ENCODE peak calls at places on chromosomes 5 and 9, in seven cellular contexts. R, G, I, S, U, F and W are unnamed samples.

GRCh38 chr9:128995791-128996190 is 32.3 kb downstream of the SH3GLB2 start:
- DNase-seq in F (no peak), S (no peak), U (no peak), I (no peak), R (no peak), G (no peak), W (no peak)

GRCh38 chr5:74063346-74063745 is 437.4 kb downstream of the ARHGEF28 start:
- DNase-seq in U (no peak), I (no peak), F (no peak), S (no peak), G (no peak), R (no peak), W (no peak)

GRCh38 chr9:77744877-77745435 is 96.8 kb upstream of the GNA14 start:
- DNase-seq in R (no peak), F (no peak), S (no peak), G (no peak), U (no peak), I (no peak), W (no peak)

GRCh38 chr9:112570731-112571167 is 84.1 kb downstream of the KIAA1958 start:
- DNase-seq in S (no peak), G (no peak), F (peak), U (peak), I (no peak), R (no peak), W (no peak)

GRCh38 chr9:94760646-94761045 is 34.1 kb downstream of the AOPEP start:
- DNase-seq in F (no peak), R (no peak), U (peak), S (no peak), G (no peak), I (no peak), W (no peak)

GRCh38 chr9:134366223-134367031 is 40.2 kb downstream of the RXRA start:
- DNase-seq in R (no peak), G (peak), I (peak), U (no peak), S (peak), F (peak), W (no peak)

GRCh38 chr9:82167296-82167695 is 178.7 kb downstream of the SPATA31D1 start:
- DNase-seq in R (no peak), U (no peak), G (no peak), F (no peak), S (no peak), I (no peak), W (no peak)

GRCh38 chr5:24365406-24365805 is 279.4 kb downstream of the CDH10 start:
- DNase-seq in F (no peak), R (no peak), S (no peak), G (no peak), I (no peak), U (no peak), W (no peak)

GRCh38 chr5:42691413-42691861 is 65.2 kb upstream of the CCDC152 start:
- DNase-seq in I (no peak), S (no peak), G (peak), R (no peak), F (peak), U (no peak), W (no peak)

GRCh38 chr5:71922584-71923106 is 184.6 kb upstream of the MAP1B start:
- DNase-seq in U (no peak), S (no peak), R (no peak), G (no peak), I (no peak), F (peak), W (no peak)

GRCh38 chr9:127567898-127568617 is 44.0 kb upstream of the STXBP1 start:
- DNase-seq in I (no peak), R (no peak), F (peak), S (no peak), G (no peak), U (peak), W (no peak)

GRCh38 chr5:126777257-126777973 is 479 bp downstream of the LMNB1 start:
- DNase-seq in F (peak), G (peak), I (peak), U (peak), R (peak), S (peak), W (no peak)

GRCh38 chr9:82117025-82117424 is 128.5 kb downstream of the SPATA31D1 start:
- DNase-seq in I (peak), U (no peak), S (no peak), G (no peak), F (no peak), R (no peak), W (no peak)

GRCh38 chr5:148717668-148718067 is 63.3 kb upstream of the HTR4 start:
- DNase-seq in G (no peak), I (no peak), S (no peak), F (no peak), R (no peak), U (no peak), W (no peak)

GRCh38 chr9:84331119-84331791 is 9.3 kb downstream of the SLC28A3 start:
- DNase-seq in U (no peak), R (no peak), S (peak), I (no peak), G (no peak), F (peak), W (no peak)

DNA sequence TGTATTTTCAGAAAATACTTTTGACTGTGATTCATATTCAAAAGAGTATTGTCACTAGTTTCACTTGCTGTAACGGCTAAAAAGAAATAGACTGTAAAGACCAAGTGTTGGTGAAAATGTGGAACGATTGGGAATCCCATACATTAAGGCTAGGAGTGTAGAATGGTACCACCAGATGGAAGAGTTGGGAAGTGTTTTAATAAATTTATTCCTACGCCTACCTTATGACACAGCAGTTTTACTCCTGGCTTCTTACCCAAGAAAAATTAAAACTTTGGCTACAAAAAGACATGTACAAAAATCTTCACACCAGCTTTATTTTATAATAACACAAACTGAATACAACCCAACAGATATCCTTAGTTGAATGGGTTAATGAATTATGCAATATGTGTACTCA is 256.2 kb downstream of the TAF11L14 start:
- DNase-seq in S (no peak), F (no peak), G (no peak), U (no peak), I (no peak), R (no peak), W (no peak)
- H3K4me3 ChIP-seq in S (no peak), F (no peak), G (no peak), U (no peak), I (no peak), R (no peak), W (no peak)

DNA sequence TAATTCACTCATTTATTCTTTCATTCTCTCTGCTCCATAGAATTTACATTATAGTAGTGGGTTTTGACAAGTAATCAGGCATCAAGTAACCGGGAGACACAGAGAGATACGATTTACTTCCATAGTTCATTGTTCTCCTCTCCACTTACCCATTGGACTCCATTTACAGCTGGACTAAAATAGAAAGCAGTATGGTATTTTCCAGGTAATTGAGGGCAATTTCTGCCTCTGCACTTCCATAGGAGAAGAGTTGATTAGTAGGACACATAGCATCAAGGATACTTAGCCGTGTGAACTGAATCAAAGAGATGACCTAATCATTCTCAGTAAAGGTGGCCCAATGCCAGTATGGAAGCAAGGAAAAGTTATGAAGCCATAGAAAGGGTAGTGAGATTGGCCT is 244.4 kb downstream of the COX7C start:
- DNase-seq in U (no peak), G (no peak), S (no peak), F (no peak), I (no peak), R (no peak), W (no peak)
- TF ChIP-seq CTCF in U (no peak), G (no peak), S (no peak), F (no peak), I (no peak), R (no peak), W (no peak)

GRCh38 chr5:138849439-138849838 is 25.7 kb downstream of the LRRTM2 start:
- DNase-seq in G (no peak), U (no peak), S (no peak), R (no peak), I (no peak), F (no peak), W (no peak)

GRCh38 chr5:138843789-138844461 is 31.2 kb downstream of the LRRTM2 start:
- DNase-seq in G (no peak), R (no peak), F (no peak), U (no peak), S (no peak), I (no peak), W (no peak)

GRCh38 chr5:138840100-138840499 is 35.0 kb downstream of the LRRTM2 start:
- DNase-seq in I (no peak), R (no peak), S (no peak), U (no peak), F (no peak), G (no peak), W (no peak)

GRCh38 chr5:138841531-138841930 is 33.6 kb downstream of the LRRTM2 start:
- DNase-seq in I (no peak), U (no peak), F (no peak), S (no peak), R (no peak), G (no peak), W (no peak)

GRCh38 chr5:138844812-138845513 is 30.2 kb downstream of the LRRTM2 start:
- DNase-seq in U (no peak), S (no peak), G (no peak), F (no peak), I (no peak), R (no peak), W (no peak)
- H3K4me3 ChIP-seq in U (no peak), S (no peak), G (no peak), F (no peak), I (no peak), R (no peak), W (no peak)

DNA sequence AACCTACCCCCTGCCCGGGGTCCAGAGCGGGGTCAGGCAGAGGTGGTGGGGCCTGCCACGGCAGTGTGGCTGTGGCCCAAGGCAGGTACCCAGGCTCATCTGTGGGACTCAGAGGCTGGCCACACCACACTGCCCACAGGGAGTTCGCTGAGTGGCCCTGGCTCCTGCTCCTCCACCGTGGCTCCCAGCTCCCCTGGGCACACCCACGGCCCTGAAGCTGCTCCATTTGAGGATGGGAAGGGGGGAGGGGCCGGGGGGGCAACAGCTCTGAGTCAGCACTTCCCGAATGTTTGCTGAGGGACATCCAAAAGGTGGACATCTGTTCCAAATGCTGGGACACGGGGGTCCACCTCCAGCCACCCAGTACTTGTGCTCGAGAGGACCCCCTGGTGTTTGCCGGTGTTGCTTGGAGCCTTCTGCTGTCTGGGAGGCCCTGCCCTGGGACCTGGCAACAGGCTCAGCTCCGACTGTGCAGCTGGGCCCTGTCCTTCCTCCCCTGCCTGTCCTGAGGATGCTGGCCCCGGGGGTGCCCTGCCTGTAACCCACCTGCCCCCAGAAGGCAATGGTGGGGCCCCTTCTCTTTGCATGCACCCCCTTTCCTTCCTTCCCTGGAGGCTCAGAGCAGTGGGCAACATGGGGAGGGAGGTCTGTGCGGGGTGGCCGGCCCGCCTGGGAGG is 2.5 kb upstream of the NRARP start:
- DNase-seq in U (peak), F (peak), I (no peak), R (no peak), S (no peak), G (peak), W (no peak)
- TF ChIP-seq CTCF in U (peak), F (no peak), I (no peak), R (peak), S (no peak), G (no peak), W (peak)

GRCh38 chr5:5575461-5575860 is 153.0 kb downstream of the ICE1 start:
- DNase-seq in I (no peak), U (no peak), R (no peak), F (no peak), G (no peak), S (no peak), W (no peak)

GRCh38 chr5:5570646-5571045 is 148.2 kb downstream of the ICE1 start:
- DNase-seq in I (no peak), F (no peak), U (no peak), S (no peak), R (no peak), G (no peak), W (no peak)

GRCh38 chr5:5572983-5573797 is 150.7 kb downstream of the ICE1 start:
- DNase-seq in R (no peak), F (no peak), I (no peak), S (no peak), U (no peak), G (peak), W (no peak)

GRCh38 chr5:5573798-5574380 is 151.4 kb downstream of the ICE1 start:
- DNase-seq in I (no peak), U (peak), R (no peak), S (no peak), F (no peak), G (no peak), W (no peak)

GRCh38 chr5:5572010-5572982 is 149.8 kb downstream of the ICE1 start:
- DNase-seq in R (no peak), G (peak), S (no peak), U (no peak), I (peak), F (no peak), W (no peak)
- H3K4me3 ChIP-seq in R (no peak), G (no peak), S (no peak), U (no peak), I (no peak), F (no peak), W (no peak)

DNA sequence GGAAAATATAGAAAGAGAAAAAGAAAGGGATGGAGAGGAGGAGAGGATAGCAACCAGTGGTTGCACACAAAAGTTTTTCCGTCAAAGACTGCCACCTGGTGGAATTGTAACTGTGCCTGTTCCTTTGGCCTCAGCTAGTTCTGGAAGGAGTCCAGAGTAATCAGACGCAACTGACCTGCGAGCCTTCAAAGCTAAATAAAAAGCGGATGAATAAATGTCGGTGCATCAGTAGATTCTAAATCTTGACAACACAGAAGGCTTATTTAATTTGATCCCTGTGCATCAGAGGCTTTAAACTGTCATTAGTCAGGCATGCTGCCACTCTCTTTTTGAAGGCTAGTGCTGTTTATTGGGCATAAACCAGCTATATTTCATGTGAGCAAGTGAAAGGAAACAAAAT is 132.9 kb upstream of the ACO1 start:
- DNase-seq in I (peak), G (peak), R (peak), U (peak), F (peak), S (peak), W (peak)
- TF ChIP-seq CTCF in I (peak), G (peak), R (peak), U (peak), F (peak), S (peak), W (peak)

GRCh38 chr5:132886064-132886823 is 12.8 kb downstream of the LEAP2 start:
- DNase-seq in F (no peak), U (no peak), R (no peak), G (no peak), S (no peak), I (no peak), W (no peak)
- H3K4me3 ChIP-seq in F (no peak), U (no peak), R (no peak), G (no peak), S (no peak), I (no peak), W (no peak)

DNA sequence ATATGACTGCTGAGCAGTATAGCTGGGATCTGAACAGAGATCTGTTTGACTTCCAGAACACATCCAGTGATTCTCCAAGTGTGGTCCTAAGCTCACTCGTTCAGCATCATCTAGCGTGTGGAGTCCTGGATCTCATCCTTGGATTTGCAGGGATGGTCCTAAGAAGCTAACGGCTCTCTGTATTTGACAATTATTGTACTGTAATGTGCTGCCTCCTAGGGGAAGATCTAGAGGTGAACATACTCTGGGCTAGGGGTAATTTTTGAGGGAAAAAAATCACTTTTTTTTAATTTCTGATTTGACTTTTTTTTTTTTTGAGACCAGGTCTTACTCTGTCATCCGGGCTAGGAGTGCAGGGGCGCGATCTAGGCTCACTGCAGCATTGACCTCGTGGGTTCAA is 1.5 kb downstream of the SLC26A2 start:
- DNase-seq in F (peak), I (no peak), U (no peak), G (no peak), R (peak), S (no peak), W (no peak)
- TF ChIP-seq CTCF in F (peak), I (peak), U (peak), G (peak), R (peak), S (no peak), W (peak)

GRCh38 chr5:219492-219891 is 1.4 kb downstream of the SDHA start:
- DNase-seq in G (no peak), R (peak), I (peak), U (no peak), F (no peak), S (no peak), W (no peak)
- H3K4me3 ChIP-seq in G (peak), R (peak), I (peak), U (peak), F (peak), S (peak), W (peak)